ENCODE peak calls at places on chromosomes 6 and 20, in six cellular contexts. O is IMR-90, C is H9, I is mesenchymal stem cell, G is trophoblast cell, T is H1. S is an unnamed sample.

GRCh38 chr6:167409078-167409477 is 84.2 kb downstream of the TTLL2 start:
- DNase-seq in O (no peak), C (peak; percentile 23), I (no peak), G (no peak), T (no peak), S (no peak)

GRCh38 chr20:34582911-34583310 is 24.4 kb downstream of the MAP1LC3A start:
- DNase-seq in O (peak; percentile 24), C (no peak), I (peak; percentile 29), G (peak; percentile 31), T (no peak), S (no peak)

GRCh38 chr6:10585232-10585887 is 64.2 kb downstream of the GCNT2 start:
- DNase-seq in O (no peak), C (peak; percentile 86), I (peak; percentile 24), G (no peak), T (peak; percentile 75), S (peak; percentile 68)

GRCh38 chr6:140441256-140441655 is 1066.8 kb upstream of the CITED2 start:
- DNase-seq in O (peak; percentile 63), C (peak; percentile 49), I (peak; percentile 83), G (peak; percentile 77), T (no peak), S (peak; percentile 48)

GRCh38 chr6:72724545-72724944 is 102.7 kb downstream of the KCNQ5 start:
- DNase-seq in O (no peak), C (no peak), I (no peak), G (no peak), T (no peak), S (no peak)

GRCh38 chr6:110693296-110693695 is 122.0 kb downstream of the CDK19 start:
- DNase-seq in O (no peak), C (no peak), I (no peak), G (peak; percentile 37), T (no peak), S (no peak)

GRCh38 chr6:71383891-71384489 is 95.4 kb downstream of the OGFRL1 start:
- DNase-seq in O (peak; percentile 72), C (no peak), I (peak; percentile 63), G (peak; percentile 89), T (no peak), S (peak; percentile 38)

GRCh38 chr6:137698636-137699035 is 168.4 kb upstream of the TNFAIP3 start:
- DNase-seq in O (peak; percentile 33), C (no peak), I (peak; percentile 34), G (peak; percentile 88), T (no peak), S (no peak)

GRCh38 chr20:61957961-61958715 is 107.5 kb downstream of the TAF4 start:
- DNase-seq in O (no peak), C (no peak), I (peak; percentile 6), G (peak; percentile 47), T (no peak), S (no peak)

GRCh38 chr20:8212286-8212685 is 80.2 kb downstream of the PLCB1 start:
- DNase-seq in O (peak; percentile 64), C (no peak), I (peak; percentile 41), G (no peak), T (no peak), S (no peak)

GRCh38 chr20:52889225-52889624 is 82.9 kb upstream of the TSHZ2 start:
- DNase-seq in O (no peak), C (no peak), I (peak; percentile 38), G (peak; percentile 95), T (no peak), S (no peak)
- H3K14ac ChIP-seq in O (no peak overlapping the region), C (no peak overlapping the region), I (no peak overlapping the region), G (no peak overlapping the region), T (no peak overlapping the region), S (no peak overlapping the region)

DNA sequence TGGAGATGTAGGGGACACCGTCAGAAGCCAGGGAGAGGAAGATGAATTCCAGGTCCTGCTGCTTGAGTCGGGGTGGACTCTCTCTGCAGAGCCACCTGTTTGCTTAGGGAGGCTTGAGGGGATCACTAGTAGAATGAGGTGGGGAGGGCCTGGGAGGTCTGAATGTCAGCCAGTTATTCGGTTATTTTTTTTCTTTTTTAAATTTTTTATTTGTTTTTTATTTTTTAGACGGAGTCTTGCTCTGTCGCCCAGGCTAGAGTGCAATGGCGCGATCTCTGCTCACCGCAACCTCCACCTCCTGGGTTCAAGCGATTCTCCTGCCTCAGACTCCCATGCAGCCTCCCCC is 8.4 kb downstream of the TEAD3 start:
- DNase-seq in O (no peak), C (no peak), I (no peak), G (no peak), T (no peak), S (no peak)
- H3K27ac ChIP-seq in O (peak overlapping the region; percentile 55), C (no peak overlapping the region), I (peak overlapping the region; percentile 65), G (peak overlapping the region; percentile 87), T (no peak overlapping the region), S (peak overlapping the region; percentile 25)

GRCh38 chr20:39874049-39874893 is 814.8 kb downstream of the MAFB start:
- DNase-seq in O (peak; percentile 89), C (peak; percentile 84), I (peak; percentile 75), G (peak; percentile 66), T (peak; percentile 62), S (peak; percentile 83)
- H3K4me2 ChIP-seq in O (peak overlapping the region; percentile 10), C (no peak overlapping the region), I (no peak overlapping the region), G (no peak overlapping the region), T (no peak overlapping the region), S (no peak overlapping the region)

GRCh38 chr6:126258150-126258549 is 81.8 kb upstream of the CENPW start:
- DNase-seq in O (no peak), C (no peak), I (no peak), G (no peak), T (no peak), S (no peak)

GRCh38 chr6:126264265-126264664 is 75.7 kb upstream of the CENPW start:
- DNase-seq in O (no peak), C (no peak), I (no peak), G (no peak), T (no peak), S (no peak)

GRCh38 chr6:126267621-126268020 is 72.3 kb upstream of the CENPW start:
- DNase-seq in O (no peak), C (no peak), I (no peak), G (no peak), T (no peak), S (no peak)

GRCh38 chr6:126266664-126267063 is 73.3 kb upstream of the CENPW start:
- DNase-seq in O (no peak), C (no peak), I (no peak), G (no peak), T (no peak), S (no peak)

GRCh38 chr6:126261792-126262421 is 78.0 kb upstream of the CENPW start:
- DNase-seq in O (no peak), C (peak; percentile 41), I (no peak), G (no peak), T (no peak), S (no peak)
- H3K14ac ChIP-seq in O (no peak overlapping the region), C (no peak overlapping the region), I (no peak overlapping the region), G (no peak overlapping the region), T (no peak overlapping the region), S (no peak overlapping the region)

DNA sequence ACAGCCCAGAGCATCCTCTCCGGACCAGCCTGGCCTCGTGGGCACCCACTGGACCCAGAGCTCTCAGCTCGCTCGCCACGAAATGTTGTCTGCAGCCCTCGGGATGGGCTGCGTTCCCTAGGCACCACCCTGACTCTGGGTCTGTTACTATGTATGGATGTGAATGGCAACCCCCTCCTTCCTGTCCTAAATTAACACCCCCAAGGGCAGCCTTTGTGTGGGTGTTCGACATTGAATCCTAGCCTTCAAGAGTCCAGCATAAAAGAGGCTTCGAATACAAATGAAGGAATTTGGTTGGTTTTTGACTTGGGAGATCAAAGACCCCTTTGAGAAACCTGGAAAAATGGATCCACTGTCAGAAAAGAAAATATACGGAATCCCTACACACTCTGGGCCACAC is 86.1 kb downstream of the BMP7 start:
- DNase-seq in O (no peak), C (no peak), I (no peak), G (no peak), T (no peak), S (no peak)
- H3K27ac ChIP-seq in O (no peak overlapping the region), C (no peak overlapping the region), I (no peak overlapping the region), G (no peak overlapping the region), T (no peak overlapping the region), S (no peak overlapping the region)